ENCODE peak calls at places on chromosomes 5 and 9, in nine cellular contexts. M, G, N, I, J, K, V, A and P are unnamed samples. For H3K4me1, the result is how much of the 10 kb centered on the place peaks cover.

GRCh38 chr9:126874546-126875314 is 14.3 kb downstream of the ZBTB34 start:
- DNase-seq in M (no peak), G (no peak), N (no peak), I (no peak), J (no peak), K (no peak), V (peak), A (no peak), P (no peak)

GRCh38 chr9:97440160-97440559 is 28.3 kb downstream of the TDRD7 start:
- DNase-seq in M (no peak), G (no peak), N (no peak), I (no peak), J (no peak), K (no peak), V (no peak), A (no peak), P (no peak)

GRCh38 chr5:115324021-115324420 is 27.6 kb upstream of the CCDC112 start:
- DNase-seq in M (no peak), G (no peak), N (no peak), I (no peak), J (no peak), K (no peak), V (peak), A (no peak), P (no peak)

GRCh38 chr5:10588779-10589447 is 25.0 kb downstream of the ANKRD33B start:
- DNase-seq in M (no peak), G (no peak), N (no peak), I (no peak), J (no peak), K (no peak), V (no peak), A (peak), P (no peak)

GRCh38 chr5:135398160-135398854 is 724 bp downstream of the MACROH2A1 start:
- DNase-seq in M (peak), G (no peak), N (peak), I (no peak), J (no peak), K (no peak), V (peak), A (peak), P (no peak)

GRCh38 chr5:102664946-102665345 is 90.2 kb upstream of the PAM start:
- DNase-seq in M (no peak), G (no peak), N (no peak), I (no peak), J (no peak), K (no peak), V (no peak), A (peak), P (no peak)

GRCh38 chr9:2208465-2208864 is 193.3 kb downstream of the SMARCA2 start:
- DNase-seq in M (no peak), G (no peak), N (peak), I (peak), J (peak), K (no peak), V (no peak), A (no peak), P (no peak)

GRCh38 chr5:165334186-165334585 is 1828.8 kb downstream of the MAT2B start:
- DNase-seq in M (no peak), G (no peak), N (no peak), I (no peak), J (no peak), K (no peak), V (peak), A (no peak), P (no peak)

GRCh38 chr5:56829137-56829536 is 13.8 kb downstream of the MAP3K1 start:
- DNase-seq in M (no peak), G (no peak), N (no peak), I (no peak), J (no peak), K (no peak), V (peak), A (no peak), P (no peak)

GRCh38 chr9:19386469-19387044 is 6.5 kb upstream of the RPS6 start:
- DNase-seq in M (no peak), G (no peak), N (no peak), I (no peak), J (no peak), K (no peak), V (no peak), A (no peak), P (no peak)

GRCh38 chr9:125807065-125807464 is 59.9 kb downstream of the PBX3 start:
- DNase-seq in M (no peak), G (no peak), N (no peak), I (no peak), J (peak), K (no peak), V (peak), A (no peak), P (no peak)

GRCh38 chr9:84874583-84874982 is 205.1 kb downstream of the NTRK2 start:
- DNase-seq in M (no peak), G (no peak), N (no peak), I (no peak), J (no peak), K (no peak), V (peak), A (no peak), P (no peak)

GRCh38 chr5:69528015-69528414 is 32.0 kb upstream of the GTF2H2C start:
- DNase-seq in M (no peak), G (no peak), N (no peak), I (no peak), J (peak), K (no peak), V (no peak), A (peak), P (no peak)

GRCh38 chr9:10204276-10204675 is 408.5 kb downstream of the PTPRD start:
- DNase-seq in M (no peak), G (no peak), N (no peak), I (no peak), J (no peak), K (no peak), V (no peak), A (no peak), P (no peak)

GRCh38 chr5:111248571-111248970 is 24.4 kb downstream of the CAMK4 start:
- DNase-seq in M (no peak), G (no peak), N (no peak), I (no peak), J (no peak), K (no peak), V (no peak), A (no peak), P (no peak)

GRCh38 chr5:36227046-36227445 is 14.7 kb downstream of the NADK2 start:
- DNase-seq in M (no peak), G (no peak), N (no peak), I (no peak), J (no peak), K (no peak), V (no peak), A (no peak), P (no peak)

GRCh38 chr5:180286-180918 is 10.9 kb upstream of the LRRC14B start:
- DNase-seq in M (no peak), G (no peak), N (no peak), I (no peak), J (peak), K (no peak), V (no peak), A (peak), P (no peak)

GRCh38 chr9:117783828-117784227 is 79.6 kb downstream of the TLR4 start:
- DNase-seq in M (peak), G (no peak), N (no peak), I (no peak), J (no peak), K (no peak), V (no peak), A (no peak), P (no peak)

GRCh38 chr5:107257885-107258520 is 412.7 kb downstream of the EFNA5 start:
- DNase-seq in M (no peak), G (no peak), N (no peak), I (no peak), J (no peak), K (no peak), V (peak), A (no peak), P (no peak)

GRCh38 chr9:88736136-88736637 is 201.2 kb downstream of the NXNL2 start:
- DNase-seq in M (no peak), G (no peak), N (no peak), I (no peak), J (no peak), K (no peak), V (no peak), A (no peak), P (no peak)

GRCh38 chr9:38507587-38507986 is 83.3 kb upstream of the IGFBPL1 start:
- DNase-seq in M (no peak), G (no peak), N (no peak), I (no peak), J (no peak), K (no peak), V (no peak), A (no peak), P (no peak)

GRCh38 chr9:70475211-70475610 is 60.8 kb upstream of the KLF9 start:
- DNase-seq in M (no peak), G (peak), N (no peak), I (no peak), J (no peak), K (no peak), V (no peak), A (no peak), P (no peak)

GRCh38 chr9:121283072-121283398 is 15.1 kb downstream of the GSN start:
- DNase-seq in M (no peak), G (no peak), N (no peak), I (no peak), J (no peak), K (no peak), V (no peak), A (no peak), P (no peak)

GRCh38 chr9:121301881-121302286 is 33.9 kb downstream of the GSN start:
- DNase-seq in M (no peak), G (no peak), N (no peak), I (no peak), J (no peak), K (no peak), V (no peak), A (no peak), P (no peak)

GRCh38 chr9:82147798-82148440 is 159.3 kb downstream of the SPATA31D1 start:
- DNase-seq in M (no peak), G (no peak), N (no peak), I (no peak), J (no peak), K (no peak), V (peak), A (no peak), P (no peak)

GRCh38 chr9:133945977-133946753 is 46.0 kb downstream of the VAV2 start:
- DNase-seq in M (peak), G (no peak), N (peak), I (peak), J (no peak), K (peak), V (no peak), A (no peak), P (no peak)

GRCh38 chr5:57779383-57780223 is 297.0 kb upstream of the ACTBL2 start:
- DNase-seq in M (no peak), G (peak), N (no peak), I (peak), J (peak), K (no peak), V (peak), A (peak), P (no peak)

GRCh38 chr5:117590944-117591343 is 1016.3 kb upstream of the SEMA6A start:
- DNase-seq in M (no peak), G (no peak), N (no peak), I (no peak), J (no peak), K (no peak), V (no peak), A (peak), P (no peak)

GRCh38 chr9:127224178-127224882 is 40.2 kb upstream of the GARNL3 start:
- DNase-seq in M (peak), G (peak), N (peak), I (peak), J (peak), K (peak), V (peak), A (peak), P (no peak)

GRCh38 chr5:69075522-69076169 is 18.2 kb upstream of the SLC30A5 start:
- DNase-seq in M (no peak), G (no peak), N (no peak), I (no peak), J (no peak), K (no peak), V (no peak), A (no peak), P (no peak)

GRCh38 chr9:130927995-130928900 is 10.8 kb downstream of the FIBCD1 start:
- DNase-seq in M (no peak), G (peak), N (no peak), I (peak), J (no peak), K (no peak), V (peak), A (no peak), P (no peak)
- H3K4me1 ChIP-seq in M (under half), G (under half), N (under half), I (under half), J (under half), K (under half), V (under half), A (under half), P (under half)

GRCh38 chr9:136110082-136111061 is 8.3 kb downstream of the TMEM250 start:
- DNase-seq in M (peak), G (no peak), N (no peak), I (no peak), J (no peak), K (no peak), V (peak), A (peak), P (no peak)

GRCh38 chr9:136109351-136110081 is 9.2 kb downstream of the TMEM250 start:
- DNase-seq in M (peak), G (peak), N (peak), I (peak), J (peak), K (peak), V (peak), A (peak), P (peak)

GRCh38 chr9:136112541-136112940 is 6.1 kb downstream of the TMEM250 start:
- DNase-seq in M (no peak), G (no peak), N (no peak), I (no peak), J (no peak), K (no peak), V (no peak), A (no peak), P (no peak)

GRCh38 chr9:136111910-136112309 is 6.8 kb downstream of the TMEM250 start:
- DNase-seq in M (no peak), G (no peak), N (no peak), I (no peak), J (no peak), K (no peak), V (no peak), A (no peak), P (no peak)

GRCh38 chr9:136111190-136111589 is 7.5 kb downstream of the TMEM250 start:
- DNase-seq in M (no peak), G (no peak), N (no peak), I (no peak), J (no peak), K (no peak), V (no peak), A (no peak), P (no peak)
- H3K27ac ChIP-seq in M (no peak), G (no peak), N (no peak), I (peak), J (no peak), K (no peak), V (no peak), A (no peak), P (no peak)

GRCh38 chr5:139299477-139299876 is 5.9 kb downstream of the MATR3 start:
- DNase-seq in M (no peak), G (no peak), N (no peak), I (no peak), J (no peak), K (no peak), V (no peak), A (no peak), P (no peak)
- H3K4me1 ChIP-seq in M (half or more), G (under half), N (under half), I (half or more), J (under half), K (under half), V (under half), A (under half), P (under half)

GRCh38 chr5:141322261-141322660 is 1.7 kb upstream of the TAF7 start:
- DNase-seq in M (no peak), G (no peak), N (no peak), I (no peak), J (no peak), K (no peak), V (no peak), A (no peak), P (no peak)

GRCh38 chr5:141320225-141321169 is at the start of gene TAF7:
- DNase-seq in M (peak), G (peak), N (peak), I (peak), J (peak), K (peak), V (peak), A (peak), P (peak)

GRCh38 chr5:141313711-141314110 is 6.9 kb downstream of the TAF7 start:
- DNase-seq in M (no peak), G (no peak), N (no peak), I (no peak), J (no peak), K (no peak), V (no peak), A (no peak), P (no peak)

GRCh38 chr5:141319202-141319601 is 1.4 kb downstream of the TAF7 start:
- DNase-seq in M (no peak), G (no peak), N (no peak), I (no peak), J (no peak), K (no peak), V (no peak), A (peak), P (no peak)

GRCh38 chr5:141319699-141320098 is 885 bp downstream of the TAF7 start:
- DNase-seq in M (no peak), G (no peak), N (no peak), I (no peak), J (no peak), K (no peak), V (no peak), A (peak), P (no peak)
- H3K27ac ChIP-seq in M (no peak), G (no peak), N (no peak), I (peak), J (no peak), K (no peak), V (no peak), A (no peak), P (no peak)

DNA sequence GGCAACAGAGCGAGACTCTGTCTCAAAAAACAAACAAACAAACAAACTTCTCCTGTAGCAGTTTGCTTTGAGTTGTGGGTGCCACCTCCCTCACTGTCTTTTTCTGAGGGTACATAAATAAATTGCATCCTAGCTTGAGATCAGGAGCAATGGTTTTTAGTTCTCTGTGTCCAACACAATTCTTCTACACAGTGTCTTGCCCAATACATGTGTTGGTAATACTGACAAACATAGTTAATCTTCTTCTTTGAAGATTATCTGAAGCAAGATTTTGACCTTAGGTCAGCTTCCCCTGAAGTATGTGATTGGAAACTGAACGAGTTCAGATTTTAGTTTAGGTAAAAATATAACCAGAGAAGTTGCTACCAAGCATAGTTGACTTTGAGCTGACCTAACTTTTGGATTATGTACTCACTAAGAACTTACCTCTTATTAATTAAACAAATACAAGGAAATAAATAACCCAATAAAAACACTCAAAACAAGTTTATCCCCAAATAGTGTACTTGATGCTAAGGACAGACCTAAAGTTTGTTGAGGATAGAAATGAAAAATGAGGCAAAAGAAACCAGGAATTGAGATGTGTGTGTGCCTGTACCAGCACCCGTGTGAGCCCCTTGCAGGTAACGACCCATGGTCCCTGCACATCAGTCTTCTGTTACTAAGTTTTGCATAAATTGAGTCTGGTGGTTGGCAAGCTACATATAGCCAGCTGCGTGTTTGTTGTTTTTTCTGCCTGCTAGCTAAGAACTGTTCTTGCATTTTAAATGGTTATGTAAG is 16.2 kb downstream of the TJP2 start:
- DNase-seq in M (no peak), G (no peak), N (no peak), I (no peak), J (no peak), K (no peak), V (no peak), A (no peak), P (no peak)
- H3K4me1 ChIP-seq in M (under half), G (under half), N (under half), I (half or more), J (under half), K (half or more), V (under half), A (under half), P (under half)

GRCh38 chr9:16985559-16986348 is 115.3 kb upstream of the BNC2 start:
- DNase-seq in M (no peak), G (peak), N (peak), I (no peak), J (no peak), K (no peak), V (peak), A (no peak), P (no peak)

GRCh38 chr9:16982780-16983179 is 112.3 kb upstream of the BNC2 start:
- DNase-seq in M (no peak), G (no peak), N (no peak), I (no peak), J (peak), K (no peak), V (no peak), A (no peak), P (no peak)

GRCh38 chr9:16992138-16992537 is 121.7 kb upstream of the BNC2 start:
- DNase-seq in M (no peak), G (no peak), N (no peak), I (no peak), J (no peak), K (no peak), V (no peak), A (no peak), P (no peak)

GRCh38 chr9:16986441-16987387 is 116.2 kb upstream of the BNC2 start:
- DNase-seq in M (no peak), G (no peak), N (no peak), I (no peak), J (no peak), K (no peak), V (peak), A (no peak), P (no peak)
- H3K27ac ChIP-seq in M (no peak), G (peak), N (no peak), I (no peak), J (no peak), K (no peak), V (peak), A (no peak), P (no peak)

GRCh38 chr5:124655211-124655880 is 91.1 kb downstream of the ZNF608 start:
- DNase-seq in M (no peak), G (no peak), N (no peak), I (no peak), J (no peak), K (no peak), V (peak), A (no peak), P (no peak)
- H3K4me1 ChIP-seq in M (under half), G (under half), N (under half), I (half or more), J (under half), K (under half), V (under half), A (under half), P (under half)

GRCh38 chr9:131545003-131545785 is at the start of gene PRRT1B:
- DNase-seq in M (no peak), G (peak), N (no peak), I (no peak), J (peak), K (peak), V (no peak), A (peak), P (no peak)

GRCh38 chr9:131546336-131547084 is 1.2 kb downstream of the PRRT1B start:
- DNase-seq in M (no peak), G (peak), N (no peak), I (no peak), J (peak), K (no peak), V (peak), A (peak), P (no peak)

GRCh38 chr9:131539223-131539923 is 6.0 kb upstream of the PRRT1B start:
- DNase-seq in M (peak), G (no peak), N (no peak), I (no peak), J (no peak), K (no peak), V (no peak), A (no peak), P (no peak)

GRCh38 chr9:131545786-131546335 is 538 bp downstream of the PRRT1B start:
- DNase-seq in M (no peak), G (no peak), N (no peak), I (no peak), J (no peak), K (no peak), V (no peak), A (peak), P (no peak)

DNA sequence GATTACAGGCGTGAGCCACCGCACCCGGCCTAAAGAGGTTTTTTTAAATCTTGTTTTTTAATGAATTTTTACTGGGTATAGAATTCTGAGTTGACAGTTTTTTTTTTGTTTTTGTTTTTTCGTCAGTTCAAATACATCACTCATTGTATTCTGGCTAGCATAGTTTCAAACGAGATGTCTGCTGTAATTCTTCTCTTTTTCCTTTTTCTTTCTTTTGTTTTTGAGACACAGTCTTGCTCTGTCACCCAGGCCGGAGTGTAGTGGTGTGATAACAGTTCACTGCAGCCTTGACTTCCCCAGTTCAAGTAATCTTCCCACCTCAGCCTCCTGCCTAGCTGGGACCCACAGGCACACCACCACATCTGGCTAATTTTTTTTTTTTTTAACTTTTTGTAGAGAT is 2.2 kb upstream of the PRRT1B start:
- DNase-seq in M (no peak), G (no peak), N (no peak), I (no peak), J (no peak), K (no peak), V (no peak), A (peak), P (no peak)
- H3K27ac ChIP-seq in M (no peak), G (no peak), N (no peak), I (no peak), J (no peak), K (no peak), V (no peak), A (no peak), P (no peak)